ENCODE peak calls at places on chromosomes 4 and X, in six cellular contexts. One of them, this sample, is unnamed.

GRCh38 chr4:168486961-168487820 is 6.9 kb upstream of the DDX60L start:
- DNase-seq in CD4-positive, CD25-positive, alpha-beta regulatory T cell: peak
- DNase-seq in transverse colon: no peak
- DNase-seq in lung: no peak
- DNase-seq in upper lobe of left lung: no peak
- DNase-seq in cardiac muscle cell: peak
- DNase-seq in this sample: no peak

GRCh38 chr4:145907827-145908226 is 30.8 kb downstream of the ZNF827 start:
- DNase-seq in lung: no peak
- DNase-seq in transverse colon: no peak
- DNase-seq in cardiac muscle cell: no peak
- DNase-seq in upper lobe of left lung: no peak
- DNase-seq in CD4-positive, CD25-positive, alpha-beta regulatory T cell: no peak
- DNase-seq in this sample: no peak

GRCh38 chr4:118834960-118835895 is 698 bp downstream of the SEC24D start:
- DNase-seq in lung: peak
- DNase-seq in CD4-positive, CD25-positive, alpha-beta regulatory T cell: peak
- DNase-seq in upper lobe of left lung: peak
- DNase-seq in cardiac muscle cell: peak
- DNase-seq in transverse colon: peak
- DNase-seq in this sample: peak

GRCh38 chr4:25085621-25086020 is 54.9 kb upstream of the LGI2 start:
- DNase-seq in transverse colon: peak
- DNase-seq in cardiac muscle cell: no peak
- DNase-seq in upper lobe of left lung: no peak
- DNase-seq in lung: no peak
- DNase-seq in CD4-positive, CD25-positive, alpha-beta regulatory T cell: no peak
- DNase-seq in this sample: no peak

GRCh38 chr4:141706445-141706844 is 70.1 kb downstream of the IL15 start:
- DNase-seq in CD4-positive, CD25-positive, alpha-beta regulatory T cell: no peak
- DNase-seq in cardiac muscle cell: no peak
- DNase-seq in transverse colon: no peak
- DNase-seq in lung: no peak
- DNase-seq in upper lobe of left lung: no peak
- DNase-seq in this sample: no peak

GRCh38 chrX:31209005-31209612 is 137.3 kb upstream of the FTHL17 start:
- DNase-seq in CD4-positive, CD25-positive, alpha-beta regulatory T cell: no peak
- DNase-seq in transverse colon: no peak
- DNase-seq in cardiac muscle cell: no peak
- DNase-seq in upper lobe of left lung: no peak
- DNase-seq in lung: no peak
- DNase-seq in this sample: no peak

GRCh38 chr4:81237791-81238190 is 22.8 kb upstream of the PRKG2 start:
- DNase-seq in cardiac muscle cell: no peak
- DNase-seq in CD4-positive, CD25-positive, alpha-beta regulatory T cell: no peak
- DNase-seq in lung: no peak
- DNase-seq in transverse colon: no peak
- DNase-seq in upper lobe of left lung: no peak
- DNase-seq in this sample: no peak

GRCh38 chrX:104707042-104707441 is 141.0 kb downstream of the IL1RAPL2 start:
- DNase-seq in transverse colon: no peak
- DNase-seq in lung: no peak
- DNase-seq in cardiac muscle cell: no peak
- DNase-seq in CD4-positive, CD25-positive, alpha-beta regulatory T cell: no peak
- DNase-seq in upper lobe of left lung: no peak
- DNase-seq in this sample: no peak

GRCh38 chrX:76428243-76429130 is 977 bp downstream of the MAGEE1 start:
- DNase-seq in transverse colon: peak
- DNase-seq in upper lobe of left lung: no peak
- DNase-seq in lung: no peak
- DNase-seq in CD4-positive, CD25-positive, alpha-beta regulatory T cell: peak
- DNase-seq in cardiac muscle cell: no peak
- DNase-seq in this sample: peak

GRCh38 chr4:5166377-5166776 is 115.1 kb downstream of the STK32B start:
- DNase-seq in CD4-positive, CD25-positive, alpha-beta regulatory T cell: no peak
- DNase-seq in upper lobe of left lung: no peak
- DNase-seq in transverse colon: no peak
- DNase-seq in cardiac muscle cell: no peak
- DNase-seq in lung: no peak
- DNase-seq in this sample: no peak

GRCh38 chrX:31036895-31037294 is 34.9 kb downstream of the FTHL17 start:
- DNase-seq in upper lobe of left lung: peak
- DNase-seq in lung: peak
- DNase-seq in cardiac muscle cell: peak
- DNase-seq in CD4-positive, CD25-positive, alpha-beta regulatory T cell: peak
- DNase-seq in transverse colon: peak
- DNase-seq in this sample: no peak

DNA sequence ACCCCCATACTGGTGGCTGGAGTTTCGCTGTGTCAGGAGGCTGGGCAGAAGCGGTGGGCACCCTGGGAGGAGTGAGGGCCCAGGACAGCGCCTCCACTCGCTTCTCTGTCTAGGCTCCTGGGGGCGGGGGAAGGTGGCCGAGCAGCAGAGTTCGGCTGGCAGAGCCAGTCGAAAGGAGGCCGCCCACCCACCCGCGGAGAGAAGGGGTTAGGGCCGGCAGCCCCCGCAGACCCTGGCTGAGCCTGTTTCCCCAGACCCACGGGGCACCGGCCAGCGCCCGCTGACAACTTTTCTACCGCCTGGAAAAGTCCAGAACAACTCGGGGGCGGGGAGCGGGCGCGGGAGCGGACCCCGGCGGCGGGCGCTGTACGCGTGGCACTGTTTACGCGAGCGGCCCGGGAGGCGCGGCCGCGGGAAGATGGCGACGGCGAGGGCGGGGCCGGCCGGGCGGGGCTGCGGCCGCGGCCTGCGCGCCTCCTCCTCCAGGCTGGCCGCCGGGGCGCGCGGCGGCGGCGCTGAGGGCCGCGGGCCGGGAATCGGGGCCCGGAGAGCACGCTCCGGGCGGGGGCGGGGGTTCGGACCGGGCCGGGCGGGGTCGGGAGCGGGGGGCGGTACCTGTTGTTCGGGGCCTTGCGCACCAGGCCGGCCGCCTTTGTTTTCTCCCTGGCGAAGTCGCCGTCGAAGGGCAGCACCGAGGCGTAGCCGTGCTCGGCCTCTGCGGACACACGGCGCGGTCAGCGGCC is 628 bp downstream of the MXD4 start:
- DNase-seq in CD4-positive, CD25-positive, alpha-beta regulatory T cell: peak
- DNase-seq in transverse colon: peak
- DNase-seq in cardiac muscle cell: peak
- DNase-seq in upper lobe of left lung: peak
- DNase-seq in lung: no peak
- DNase-seq in this sample: peak
- H3K27ac ChIP-seq in CD4-positive, CD25-positive, alpha-beta regulatory T cell: peak
- H3K27ac ChIP-seq in transverse colon: peak
- H3K27ac ChIP-seq in cardiac muscle cell: peak
- H3K27ac ChIP-seq in upper lobe of left lung: peak
- H3K27ac ChIP-seq in lung: peak
- H3K27ac ChIP-seq in this sample: peak

GRCh38 chrX:51463322-51463721 is 33.1 kb downstream of the NUDT11 start:
- DNase-seq in lung: no peak
- DNase-seq in cardiac muscle cell: no peak
- DNase-seq in upper lobe of left lung: no peak
- DNase-seq in CD4-positive, CD25-positive, alpha-beta regulatory T cell: no peak
- DNase-seq in transverse colon: no peak
- DNase-seq in this sample: no peak
- H3K27ac ChIP-seq in lung: no peak
- H3K27ac ChIP-seq in cardiac muscle cell: no peak
- H3K27ac ChIP-seq in upper lobe of left lung: no peak
- H3K27ac ChIP-seq in CD4-positive, CD25-positive, alpha-beta regulatory T cell: no peak
- H3K27ac ChIP-seq in transverse colon: no peak
- H3K27ac ChIP-seq in this sample: no peak

DNA sequence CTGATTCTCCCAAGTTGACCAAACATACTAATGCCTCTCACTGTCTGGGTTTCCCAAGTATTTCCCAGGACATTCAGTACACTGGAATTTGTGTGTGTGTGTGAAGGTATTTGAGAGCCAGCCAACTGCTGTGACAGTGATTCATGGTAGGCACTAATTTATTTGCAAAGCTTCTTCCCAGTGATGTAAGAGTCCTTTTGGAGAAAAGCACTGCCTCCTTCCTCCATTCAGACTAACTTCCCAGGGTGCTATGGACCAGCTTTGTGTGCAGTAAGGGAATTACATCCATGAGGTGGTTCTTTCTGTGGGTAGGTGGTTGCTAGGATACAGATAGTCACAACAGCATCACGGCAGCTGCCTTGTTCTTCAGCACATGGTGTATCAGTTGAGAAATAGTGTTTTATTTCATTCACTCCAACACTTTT is 8.7 kb downstream of the EGF start:
- DNase-seq in CD4-positive, CD25-positive, alpha-beta regulatory T cell: no peak
- DNase-seq in cardiac muscle cell: peak
- DNase-seq in transverse colon: no peak
- DNase-seq in lung: no peak
- DNase-seq in upper lobe of left lung: no peak
- DNase-seq in this sample: no peak
- H3K27ac ChIP-seq in CD4-positive, CD25-positive, alpha-beta regulatory T cell: no peak
- H3K27ac ChIP-seq in cardiac muscle cell: no peak
- H3K27ac ChIP-seq in transverse colon: no peak
- H3K27ac ChIP-seq in lung: no peak
- H3K27ac ChIP-seq in upper lobe of left lung: no peak
- H3K27ac ChIP-seq in this sample: no peak

GRCh38 chr4:123671633-123672404 is 275.2 kb downstream of the SPRY1 start:
- DNase-seq in lung: no peak
- DNase-seq in upper lobe of left lung: no peak
- DNase-seq in CD4-positive, CD25-positive, alpha-beta regulatory T cell: peak
- DNase-seq in transverse colon: no peak
- DNase-seq in cardiac muscle cell: no peak
- DNase-seq in this sample: no peak

GRCh38 chr4:123673971-123674370 is 277.4 kb downstream of the SPRY1 start:
- DNase-seq in lung: no peak
- DNase-seq in CD4-positive, CD25-positive, alpha-beta regulatory T cell: no peak
- DNase-seq in transverse colon: no peak
- DNase-seq in cardiac muscle cell: no peak
- DNase-seq in upper lobe of left lung: no peak
- DNase-seq in this sample: no peak

GRCh38 chr4:123676550-123677229 is 280.1 kb downstream of the SPRY1 start:
- DNase-seq in cardiac muscle cell: no peak
- DNase-seq in CD4-positive, CD25-positive, alpha-beta regulatory T cell: no peak
- DNase-seq in lung: no peak
- DNase-seq in transverse colon: no peak
- DNase-seq in upper lobe of left lung: peak
- DNase-seq in this sample: no peak

GRCh38 chr4:123672987-123673386 is 276.4 kb downstream of the SPRY1 start:
- DNase-seq in transverse colon: no peak
- DNase-seq in lung: no peak
- DNase-seq in upper lobe of left lung: no peak
- DNase-seq in CD4-positive, CD25-positive, alpha-beta regulatory T cell: no peak
- DNase-seq in cardiac muscle cell: peak
- DNase-seq in this sample: no peak

GRCh38 chr4:123674752-123675151 is 278.2 kb downstream of the SPRY1 start:
- DNase-seq in CD4-positive, CD25-positive, alpha-beta regulatory T cell: no peak
- DNase-seq in lung: no peak
- DNase-seq in upper lobe of left lung: no peak
- DNase-seq in cardiac muscle cell: no peak
- DNase-seq in transverse colon: no peak
- DNase-seq in this sample: no peak
- H3K27ac ChIP-seq in CD4-positive, CD25-positive, alpha-beta regulatory T cell: no peak
- H3K27ac ChIP-seq in lung: no peak
- H3K27ac ChIP-seq in upper lobe of left lung: no peak
- H3K27ac ChIP-seq in cardiac muscle cell: no peak
- H3K27ac ChIP-seq in transverse colon: peak
- H3K27ac ChIP-seq in this sample: no peak

DNA sequence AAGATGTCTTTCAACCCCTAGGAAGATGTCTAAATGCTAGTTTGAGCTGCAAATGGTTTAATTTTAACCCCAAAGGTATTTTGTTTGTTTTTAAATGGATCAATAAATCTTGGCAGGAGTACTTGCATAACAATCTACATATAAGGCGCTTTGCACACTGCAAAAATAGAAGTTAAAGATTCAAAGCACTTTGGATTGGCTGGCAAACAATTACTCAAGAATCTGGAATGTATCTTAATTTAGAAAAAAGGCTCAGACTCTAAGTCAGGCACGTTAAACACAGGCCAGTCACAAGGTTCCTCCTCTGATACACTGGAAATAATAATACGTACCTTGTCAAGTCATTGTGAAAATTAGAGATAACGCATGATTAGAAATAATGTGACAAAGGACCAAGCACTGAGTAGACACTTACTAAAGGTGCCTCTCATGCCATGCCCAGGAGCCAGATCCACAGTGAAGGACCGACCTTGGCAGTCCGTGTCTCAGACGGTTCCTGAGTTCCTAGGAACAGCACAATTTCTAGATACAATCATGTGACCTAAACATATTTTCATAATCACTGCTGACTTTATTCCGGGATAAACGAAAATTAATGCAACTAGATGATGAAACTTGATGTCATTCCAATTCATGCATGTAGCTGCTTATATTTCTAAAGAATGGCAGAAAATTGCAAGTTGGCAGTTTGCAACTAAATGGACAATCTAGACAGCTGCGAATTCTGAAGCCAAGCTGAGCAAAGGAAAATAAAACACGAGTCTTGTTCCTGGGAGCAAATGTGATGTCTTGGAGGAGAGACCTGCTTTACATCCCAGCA is 49.6 kb downstream of the PROM1 start:
- DNase-seq in transverse colon: no peak
- DNase-seq in lung: no peak
- DNase-seq in cardiac muscle cell: peak
- DNase-seq in upper lobe of left lung: no peak
- DNase-seq in CD4-positive, CD25-positive, alpha-beta regulatory T cell: no peak
- DNase-seq in this sample: no peak
- H3K27ac ChIP-seq in transverse colon: no peak
- H3K27ac ChIP-seq in lung: no peak
- H3K27ac ChIP-seq in cardiac muscle cell: no peak
- H3K27ac ChIP-seq in upper lobe of left lung: no peak
- H3K27ac ChIP-seq in CD4-positive, CD25-positive, alpha-beta regulatory T cell: no peak
- H3K27ac ChIP-seq in this sample: no peak

GRCh38 chrX:39814391-39814790 is 283.4 kb downstream of the BCOR start:
- DNase-seq in cardiac muscle cell: peak
- DNase-seq in upper lobe of left lung: no peak
- DNase-seq in transverse colon: peak
- DNase-seq in lung: no peak
- DNase-seq in CD4-positive, CD25-positive, alpha-beta regulatory T cell: peak
- DNase-seq in this sample: peak
- H3K27ac ChIP-seq in cardiac muscle cell: no peak
- H3K27ac ChIP-seq in upper lobe of left lung: no peak
- H3K27ac ChIP-seq in transverse colon: no peak
- H3K27ac ChIP-seq in lung: peak
- H3K27ac ChIP-seq in CD4-positive, CD25-positive, alpha-beta regulatory T cell: no peak
- H3K27ac ChIP-seq in this sample: no peak

GRCh38 chr4:15779336-15779735 is 1.2 kb downstream of the CD38 start:
- DNase-seq in CD4-positive, CD25-positive, alpha-beta regulatory T cell: no peak
- DNase-seq in cardiac muscle cell: peak
- DNase-seq in transverse colon: peak
- DNase-seq in upper lobe of left lung: peak
- DNase-seq in lung: peak
- DNase-seq in this sample: no peak
- H3K27ac ChIP-seq in CD4-positive, CD25-positive, alpha-beta regulatory T cell: no peak
- H3K27ac ChIP-seq in cardiac muscle cell: no peak
- H3K27ac ChIP-seq in transverse colon: peak
- H3K27ac ChIP-seq in upper lobe of left lung: peak
- H3K27ac ChIP-seq in lung: peak
- H3K27ac ChIP-seq in this sample: no peak

This sample was measured in CD4-positive, alpha-beta memory T cell.